ENCODE peak calls at places on chromosome 20, in eight cellular contexts. One of them, this sample, is unnamed.

GRCh38 chr20:62227591-62227976 is 7.5 kb upstream of the HRH3 start:
- DNase-seq in SK-N-SH: no peak
- DNase-seq in mammary epithelial cell: no peak
- DNase-seq in uterus: no peak
- DNase-seq in hepatocyte: no peak
- DNase-seq in heart right ventricle: no peak
- DNase-seq in fibroblast of lung: no peak
- DNase-seq in fibroblast of mammary gland: no peak
- DNase-seq in this sample: no peak

GRCh38 chr20:64268180-64268579 is 12.6 kb downstream of the PCMTD2 start:
- DNase-seq in SK-N-SH: no peak
- DNase-seq in mammary epithelial cell: no peak
- DNase-seq in uterus: no peak
- DNase-seq in hepatocyte: no peak
- DNase-seq in heart right ventricle: no peak
- DNase-seq in fibroblast of lung: no peak
- DNase-seq in fibroblast of mammary gland: no peak
- DNase-seq in this sample: no peak

GRCh38 chr20:22312744-22313346 is 271.5 kb downstream of the FOXA2 start:
- DNase-seq in SK-N-SH: peak
- DNase-seq in mammary epithelial cell: peak
- DNase-seq in uterus: no peak
- DNase-seq in hepatocyte: peak
- DNase-seq in heart right ventricle: peak
- DNase-seq in fibroblast of lung: peak
- DNase-seq in fibroblast of mammary gland: peak
- DNase-seq in this sample: peak

GRCh38 chr20:44235702-44236101 is 11.4 kb upstream of the GDAP1L1 start:
- DNase-seq in SK-N-SH: no peak
- DNase-seq in mammary epithelial cell: no peak
- DNase-seq in uterus: no peak
- DNase-seq in hepatocyte: no peak
- DNase-seq in heart right ventricle: no peak
- DNase-seq in fibroblast of lung: no peak
- DNase-seq in fibroblast of mammary gland: no peak
- DNase-seq in this sample: no peak

GRCh38 chr20:63590218-63591146 is 16.4 kb upstream of the HELZ2 start:
- DNase-seq in SK-N-SH: no peak
- DNase-seq in mammary epithelial cell: no peak
- DNase-seq in uterus: no peak
- DNase-seq in hepatocyte: no peak
- DNase-seq in heart right ventricle: no peak
- DNase-seq in fibroblast of lung: no peak
- DNase-seq in fibroblast of mammary gland: no peak
- DNase-seq in this sample: no peak

GRCh38 chr20:24432057-24432456 is 37.4 kb upstream of the SYNDIG1 start:
- DNase-seq in SK-N-SH: no peak
- DNase-seq in mammary epithelial cell: no peak
- DNase-seq in uterus: peak
- DNase-seq in hepatocyte: peak
- DNase-seq in heart right ventricle: no peak
- DNase-seq in fibroblast of lung: no peak
- DNase-seq in fibroblast of mammary gland: no peak
- DNase-seq in this sample: no peak

GRCh38 chr20:14622796-14623195 is 285.4 kb upstream of the FLRT3 start:
- DNase-seq in SK-N-SH: no peak
- DNase-seq in mammary epithelial cell: peak
- DNase-seq in uterus: no peak
- DNase-seq in hepatocyte: peak
- DNase-seq in heart right ventricle: no peak
- DNase-seq in fibroblast of lung: peak
- DNase-seq in fibroblast of mammary gland: peak
- DNase-seq in this sample: peak

GRCh38 chr20:3839328-3839727 is 7.3 kb upstream of the MAVS start:
- DNase-seq in SK-N-SH: no peak
- DNase-seq in mammary epithelial cell: no peak
- DNase-seq in uterus: no peak
- DNase-seq in hepatocyte: no peak
- DNase-seq in heart right ventricle: no peak
- DNase-seq in fibroblast of lung: no peak
- DNase-seq in fibroblast of mammary gland: no peak
- DNase-seq in this sample: no peak

GRCh38 chr20:21102691-21103311 is 3.4 kb downstream of the LINC00237 start:
- DNase-seq in SK-N-SH: peak
- DNase-seq in mammary epithelial cell: peak
- DNase-seq in uterus: no peak
- DNase-seq in hepatocyte: peak
- DNase-seq in heart right ventricle: no peak
- DNase-seq in fibroblast of lung: no peak
- DNase-seq in fibroblast of mammary gland: no peak
- DNase-seq in this sample: no peak

GRCh38 chr20:21781446-21782075 is 76.1 kb downstream of the PAX1 start:
- DNase-seq in SK-N-SH: no peak
- DNase-seq in mammary epithelial cell: no peak
- DNase-seq in uterus: no peak
- DNase-seq in hepatocyte: no peak
- DNase-seq in heart right ventricle: no peak
- DNase-seq in fibroblast of lung: no peak
- DNase-seq in fibroblast of mammary gland: no peak
- DNase-seq in this sample: no peak

GRCh38 chr20:25533920-25534700 is 51.2 kb downstream of the NINL start:
- DNase-seq in SK-N-SH: no peak
- DNase-seq in mammary epithelial cell: no peak
- DNase-seq in uterus: no peak
- DNase-seq in hepatocyte: no peak
- DNase-seq in heart right ventricle: no peak
- DNase-seq in fibroblast of lung: no peak
- DNase-seq in fibroblast of mammary gland: no peak
- DNase-seq in this sample: no peak

GRCh38 chr20:8853805-8854338 is 215.0 kb upstream of the PLCB4 start:
- DNase-seq in SK-N-SH: peak
- DNase-seq in mammary epithelial cell: peak
- DNase-seq in uterus: peak
- DNase-seq in hepatocyte: peak
- DNase-seq in heart right ventricle: peak
- DNase-seq in fibroblast of lung: peak
- DNase-seq in fibroblast of mammary gland: peak
- DNase-seq in this sample: peak

GRCh38 chr20:8856668-8857067 is 212.2 kb upstream of the PLCB4 start:
- DNase-seq in SK-N-SH: no peak
- DNase-seq in mammary epithelial cell: no peak
- DNase-seq in uterus: no peak
- DNase-seq in hepatocyte: no peak
- DNase-seq in heart right ventricle: no peak
- DNase-seq in fibroblast of lung: no peak
- DNase-seq in fibroblast of mammary gland: no peak
- DNase-seq in this sample: no peak

GRCh38 chr20:8855315-8855714 is 213.6 kb upstream of the PLCB4 start:
- DNase-seq in SK-N-SH: no peak
- DNase-seq in mammary epithelial cell: no peak
- DNase-seq in uterus: peak
- DNase-seq in hepatocyte: no peak
- DNase-seq in heart right ventricle: peak
- DNase-seq in fibroblast of lung: peak
- DNase-seq in fibroblast of mammary gland: peak
- DNase-seq in this sample: no peak

GRCh38 chr20:8854566-8854965 is 214.3 kb upstream of the PLCB4 start:
- DNase-seq in SK-N-SH: no peak
- DNase-seq in mammary epithelial cell: no peak
- DNase-seq in uterus: peak
- DNase-seq in hepatocyte: no peak
- DNase-seq in heart right ventricle: peak
- DNase-seq in fibroblast of lung: peak
- DNase-seq in fibroblast of mammary gland: peak
- DNase-seq in this sample: no peak

DNA sequence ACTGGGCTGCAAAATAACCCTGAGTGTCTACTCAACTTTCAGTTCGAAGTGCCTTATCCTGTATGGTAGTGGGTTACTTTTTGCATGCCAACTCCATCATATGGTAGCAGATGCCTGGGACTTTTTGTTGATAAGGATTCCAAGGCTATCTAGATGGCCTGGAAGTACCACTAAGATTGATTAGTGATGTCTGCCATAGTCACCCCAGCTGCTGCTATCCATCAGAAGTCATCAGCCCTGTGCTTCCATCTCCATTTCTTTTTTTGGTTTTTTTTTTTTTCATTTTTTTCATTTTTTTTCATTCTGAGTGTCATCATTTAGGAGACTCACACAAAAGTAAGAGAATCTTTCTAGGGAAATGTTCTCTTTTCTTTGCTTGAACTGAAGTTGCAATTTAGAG is 217.4 kb upstream of the PLCB4 start:
- DNase-seq in SK-N-SH: peak
- DNase-seq in mammary epithelial cell: no peak
- DNase-seq in uterus: no peak
- DNase-seq in hepatocyte: no peak
- DNase-seq in heart right ventricle: no peak
- DNase-seq in fibroblast of lung: no peak
- DNase-seq in fibroblast of mammary gland: no peak
- DNase-seq in this sample: no peak
- TF ChIP-seq CTCF in SK-N-SH: no peak
- TF ChIP-seq CTCF in mammary epithelial cell: no peak
- TF ChIP-seq CTCF in uterus: no peak
- TF ChIP-seq CTCF in hepatocyte: no peak
- TF ChIP-seq CTCF in heart right ventricle: no peak
- TF ChIP-seq CTCF in fibroblast of lung: no peak
- TF ChIP-seq CTCF in fibroblast of mammary gland: no peak
- TF ChIP-seq CTCF in this sample: no peak

DNA sequence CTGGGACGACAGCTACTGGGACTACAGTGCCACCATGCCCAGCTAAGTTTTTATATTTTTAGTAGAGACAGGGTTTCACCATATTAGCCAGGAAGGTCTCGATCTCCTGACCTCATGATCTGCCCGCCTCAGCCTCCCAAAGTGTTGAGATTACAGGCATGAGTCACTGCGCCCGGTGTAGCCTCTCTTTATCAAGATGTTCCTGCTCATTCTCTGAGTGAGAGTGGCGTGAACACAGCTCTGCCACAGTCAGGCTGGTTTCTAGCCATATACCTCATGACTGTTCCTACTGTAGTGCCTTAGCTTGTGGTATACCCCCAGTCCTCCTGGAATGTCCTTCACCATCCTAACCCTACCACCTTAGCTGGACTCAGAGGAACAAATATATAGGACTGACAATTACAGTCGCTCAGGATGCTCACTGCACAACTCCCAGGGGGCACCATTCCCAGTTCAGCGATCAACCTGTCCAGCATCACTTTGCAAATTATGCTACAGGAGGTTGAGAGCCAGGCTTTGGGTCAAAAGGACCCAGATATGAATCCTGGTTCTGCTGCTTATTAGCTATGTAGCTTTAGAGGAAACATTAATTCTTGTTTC is 86.3 kb downstream of the CHMP4B start:
- DNase-seq in SK-N-SH: peak
- DNase-seq in mammary epithelial cell: no peak
- DNase-seq in uterus: no peak
- DNase-seq in hepatocyte: no peak
- DNase-seq in heart right ventricle: no peak
- DNase-seq in fibroblast of lung: no peak
- DNase-seq in fibroblast of mammary gland: no peak
- DNase-seq in this sample: no peak
- TF ChIP-seq CTCF in SK-N-SH: peak
- TF ChIP-seq CTCF in mammary epithelial cell: no peak
- TF ChIP-seq CTCF in uterus: no peak
- TF ChIP-seq CTCF in hepatocyte: no peak
- TF ChIP-seq CTCF in heart right ventricle: no peak
- TF ChIP-seq CTCF in fibroblast of lung: no peak
- TF ChIP-seq CTCF in fibroblast of mammary gland: no peak
- TF ChIP-seq CTCF in this sample: peak

DNA sequence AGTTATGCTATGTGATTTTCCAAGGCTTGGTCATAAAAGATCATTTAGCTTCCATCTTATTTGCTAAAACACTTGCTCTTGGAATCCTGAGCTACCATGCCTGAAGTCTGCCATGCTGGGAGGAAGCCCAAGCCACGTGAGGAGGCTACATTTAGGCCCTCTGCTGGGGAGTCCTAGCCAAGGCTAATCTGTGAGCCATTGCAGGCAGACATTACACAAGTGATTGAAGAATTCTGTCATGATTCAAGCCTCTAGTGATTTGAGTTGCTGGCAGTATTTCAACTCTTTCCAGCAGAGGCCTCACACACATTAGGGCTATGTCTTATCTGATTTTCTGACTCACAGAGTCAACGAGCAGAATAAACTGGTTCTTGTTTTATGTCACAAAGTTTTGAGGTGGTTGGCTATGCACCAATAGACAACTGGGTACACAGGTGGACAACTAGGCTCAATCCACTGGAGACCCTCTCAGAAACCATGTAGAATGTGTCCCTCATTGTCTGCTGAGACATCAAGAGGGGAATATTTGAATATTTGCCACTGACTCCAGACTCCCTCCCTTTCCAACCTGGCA is 227.2 kb upstream of the SULF2 start:
- DNase-seq in SK-N-SH: peak
- DNase-seq in mammary epithelial cell: peak
- DNase-seq in uterus: no peak
- DNase-seq in hepatocyte: peak
- DNase-seq in heart right ventricle: no peak
- DNase-seq in fibroblast of lung: peak
- DNase-seq in fibroblast of mammary gland: peak
- DNase-seq in this sample: peak
- TF ChIP-seq CTCF in SK-N-SH: peak
- TF ChIP-seq CTCF in mammary epithelial cell: peak
- TF ChIP-seq CTCF in uterus: no peak
- TF ChIP-seq CTCF in hepatocyte: peak
- TF ChIP-seq CTCF in heart right ventricle: no peak
- TF ChIP-seq CTCF in fibroblast of lung: no peak
- TF ChIP-seq CTCF in fibroblast of mammary gland: peak
- TF ChIP-seq CTCF in this sample: peak

DNA sequence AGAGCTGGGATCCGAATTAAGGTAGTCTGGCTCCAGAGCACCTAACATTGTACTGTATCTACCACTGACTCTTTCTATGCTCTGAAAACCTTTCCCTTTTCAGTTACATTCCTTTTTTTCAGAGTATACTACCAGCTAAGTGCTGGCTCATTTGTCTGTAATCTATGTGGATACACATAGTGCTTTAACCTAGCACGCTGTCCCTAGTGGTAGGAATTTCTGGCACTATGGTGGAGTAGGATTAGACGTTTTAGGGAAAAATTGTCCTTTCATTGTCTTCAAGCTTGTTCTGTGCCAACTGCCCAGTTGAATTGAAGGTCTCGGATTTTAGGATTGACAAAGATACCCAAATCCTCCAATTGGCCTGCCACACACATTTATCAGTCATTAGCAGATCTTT is 259.1 kb upstream of the FERMT1 start:
- DNase-seq in SK-N-SH: peak
- DNase-seq in mammary epithelial cell: peak
- DNase-seq in uterus: no peak
- DNase-seq in hepatocyte: peak
- DNase-seq in heart right ventricle: no peak
- DNase-seq in fibroblast of lung: peak
- DNase-seq in fibroblast of mammary gland: no peak
- DNase-seq in this sample: peak
- TF ChIP-seq CTCF in SK-N-SH: peak
- TF ChIP-seq CTCF in mammary epithelial cell: peak
- TF ChIP-seq CTCF in uterus: peak
- TF ChIP-seq CTCF in hepatocyte: peak
- TF ChIP-seq CTCF in heart right ventricle: peak
- TF ChIP-seq CTCF in fibroblast of lung: no peak
- TF ChIP-seq CTCF in fibroblast of mammary gland: no peak
- TF ChIP-seq CTCF in this sample: peak

This sample was measured in bronchial epithelial cell.